ENCODE peak calls at places on chromosomes 13 and 19, in five cellular contexts. F is mammary epithelial cell, Z is astrocyte, Q is IMR-90, O is neuronal stem cell. V is an unnamed sample.

GRCh38 chr13:28535734-28536133 is 40.8 kb upstream of the FLT1 start:
- DNase-seq in F (no peak), Z (no peak), Q (no peak), O (no peak), V (no peak)

GRCh38 chr13:45728759-45729158 is 26.6 kb downstream of the CBY2 start:
- DNase-seq in F (no peak), Z (no peak), Q (no peak), O (no peak), V (peak)

GRCh38 chr19:3785464-3785937 is 680 bp downstream of the MATK start:
- DNase-seq in F (no peak), Z (no peak), Q (no peak), O (no peak), V (peak)

GRCh38 chr13:35855531-35856019 is 275.6 kb downstream of the DCLK1 start:
- DNase-seq in F (peak), Z (peak), Q (no peak), O (peak), V (peak)

GRCh38 chr13:39481493-39481892 is 121.5 kb downstream of the LHFPL6 start:
- DNase-seq in F (no peak), Z (no peak), Q (no peak), O (no peak), V (no peak)

GRCh38 chr19:51325161-51325979 is 13.9 kb downstream of the IGLON5 start:
- DNase-seq in F (no peak), Z (no peak), Q (no peak), O (no peak), V (no peak)

GRCh38 chr19:726993-727956 is 18.5 kb downstream of the PALM start:
- DNase-seq in F (no peak), Z (no peak), Q (no peak), O (no peak), V (no peak)

GRCh38 chr13:98921786-98922185 is 56.1 kb downstream of the DOCK9 start:
- DNase-seq in F (no peak), Z (no peak), Q (no peak), O (no peak), V (no peak)

GRCh38 chr13:90956036-90956435 is 391.5 kb upstream of the MIR17HG start:
- DNase-seq in F (no peak), Z (no peak), Q (no peak), O (no peak), V (no peak)

GRCh38 chr19:2524840-2525723 is 49.2 kb downstream of the GADD45B start:
- DNase-seq in F (peak), Z (peak), Q (peak), O (no peak), V (no peak)

GRCh38 chr13:113095146-113096051 is 10.2 kb upstream of the F7 start:
- DNase-seq in F (no peak), Z (no peak), Q (no peak), O (no peak), V (no peak)

GRCh38 chr19:43636121-43636683 is 3.4 kb downstream of the CADM4 start:
- DNase-seq in F (no peak), Z (peak), Q (no peak), O (peak), V (peak)

GRCh38 chr19:38635483-38636399 is 11.7 kb upstream of the ACTN4 start:
- DNase-seq in F (no peak), Z (no peak), Q (no peak), O (no peak), V (no peak)

GRCh38 chr19:22608441-22608840 is 25.7 kb upstream of the ZNF492 start:
- DNase-seq in F (no peak), Z (no peak), Q (no peak), O (no peak), V (no peak)

GRCh38 chr19:38711726-38712153 is 32.5 kb downstream of the CAPN12 start:
- DNase-seq in F (peak), Z (peak), Q (peak), O (no peak), V (no peak)

GRCh38 chr19:17214531-17215124 is 529 bp upstream of the USE1 start:
- DNase-seq in F (no peak), Z (no peak), Q (no peak), O (no peak), V (no peak)

GRCh38 chr19:5682293-5682592 is 1.4 kb downstream of the HSD11B1L start:
- DNase-seq in F (no peak), Z (no peak), Q (no peak), O (no peak), V (no peak)

GRCh38 chr13:25971499-25972145 is 80.2 kb downstream of the SHISA2 start:
- DNase-seq in F (no peak), Z (no peak), Q (no peak), O (no peak), V (peak)

GRCh38 chr19:55373993-55374757 is 2.5 kb upstream of the TMEM190 start:
- DNase-seq in F (no peak), Z (no peak), Q (peak), O (no peak), V (peak)

GRCh38 chr19:18419195-18419698 is at the start of gene SSBP4:
- DNase-seq in F (peak), Z (peak), Q (peak), O (peak), V (peak)

GRCh38 chr13:46179576-46180368 is 2.2 kb downstream of the LCP1 start:
- DNase-seq in F (no peak), Z (no peak), Q (no peak), O (no peak), V (no peak)

GRCh38 chr19:52028027-52028779 is at the start of gene ZNF614:
- DNase-seq in F (peak), Z (peak), Q (peak), O (peak), V (peak)

GRCh38 chr19:4369109-4369887 is 25.9 kb downstream of the MPND start:
- DNase-seq in F (peak), Z (no peak), Q (no peak), O (no peak), V (peak)

GRCh38 chr19:38265213-38265861 is 964 bp downstream of the SPINT2 start:
- DNase-seq in F (peak), Z (no peak), Q (no peak), O (no peak), V (no peak)

GRCh38 chr13:108827637-108828036 is 198.2 kb downstream of the MYO16 start:
- DNase-seq in F (peak), Z (no peak), Q (no peak), O (no peak), V (no peak)

GRCh38 chr13:107581009-107581408 is 634.3 kb downstream of the LIG4 start:
- DNase-seq in F (no peak), Z (no peak), Q (no peak), O (no peak), V (peak)

GRCh38 chr19:5624154-5624663 is 1.3 kb downstream of the SAFB start:
- DNase-seq in F (no peak), Z (peak), Q (peak), O (no peak), V (peak)

GRCh38 chr19:19342086-19343015 is 21.7 kb downstream of the MAU2 start:
- DNase-seq in F (peak), Z (no peak), Q (peak), O (peak), V (peak)

GRCh38 chr19:47608074-47608907 is 643 bp upstream of the BICRA start:
- DNase-seq in F (peak), Z (peak), Q (peak), O (peak), V (peak)
- H2AFZ ChIP-seq in F (peak), Z (peak), Q (peak), O (peak), V (peak)

GRCh38 chr13:86185636-86186035 is 386.4 kb upstream of the SLITRK6 start:
- DNase-seq in F (no peak), Z (no peak), Q (no peak), O (no peak), V (peak)
- H2AFZ ChIP-seq in F (no peak), Z (no peak), Q (no peak), O (peak), V (peak)

GRCh38 chr19:14031719-14032480 is at the start of gene IL27RA:
- DNase-seq in F (peak), Z (peak), Q (peak), O (peak), V (peak)
- H2AFZ ChIP-seq in F (peak), Z (peak), Q (peak), O (peak), V (peak)

DNA sequence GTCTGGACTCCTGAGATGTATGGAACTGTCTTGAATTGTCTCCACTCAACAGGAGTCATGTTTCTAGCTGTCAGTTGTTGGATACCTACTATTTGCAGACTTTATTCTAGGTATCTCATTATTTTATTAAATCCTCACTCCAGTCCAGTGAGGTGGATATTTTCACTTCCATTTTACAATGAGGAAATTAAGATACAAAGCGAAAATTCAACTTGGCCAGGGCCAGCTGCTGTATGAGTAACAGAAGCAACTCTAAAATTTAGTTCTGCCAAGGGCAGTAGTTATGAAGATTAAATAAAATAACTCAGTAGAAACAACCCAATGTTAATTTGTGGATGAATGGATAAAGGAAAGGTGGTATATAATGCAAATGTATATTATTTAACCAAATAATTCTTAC is 12.6 kb upstream of the NDFIP2 start:
- DNase-seq in F (no peak), Z (no peak), Q (no peak), O (no peak), V (no peak)
- H2AFZ ChIP-seq in F (no peak), Z (no peak), Q (no peak), O (no peak), V (no peak)

DNA sequence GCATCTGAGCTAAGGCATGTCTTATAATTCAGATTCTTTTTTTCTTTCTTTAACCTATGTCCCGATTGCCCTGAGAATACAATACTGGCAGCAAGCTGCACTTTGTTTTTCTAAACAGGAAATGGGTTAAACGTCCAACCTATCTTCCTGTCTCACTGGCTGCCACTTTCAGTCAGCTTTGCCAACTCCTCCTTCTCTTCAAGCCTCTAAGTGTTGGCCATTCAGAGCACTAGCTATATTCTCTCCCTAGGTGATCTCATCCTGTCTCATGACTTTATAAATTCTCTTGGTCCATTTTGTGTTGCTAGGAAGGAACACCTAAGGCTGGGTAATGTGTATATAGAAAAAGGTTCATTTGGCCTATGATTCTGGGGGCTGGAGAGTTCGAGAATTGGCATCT is 109.5 kb upstream of the TSC22D1 start:
- DNase-seq in F (peak), Z (no peak), Q (no peak), O (no peak), V (no peak)
- H2AFZ ChIP-seq in F (peak), Z (no peak), Q (no peak), O (no peak), V (no peak)

DNA sequence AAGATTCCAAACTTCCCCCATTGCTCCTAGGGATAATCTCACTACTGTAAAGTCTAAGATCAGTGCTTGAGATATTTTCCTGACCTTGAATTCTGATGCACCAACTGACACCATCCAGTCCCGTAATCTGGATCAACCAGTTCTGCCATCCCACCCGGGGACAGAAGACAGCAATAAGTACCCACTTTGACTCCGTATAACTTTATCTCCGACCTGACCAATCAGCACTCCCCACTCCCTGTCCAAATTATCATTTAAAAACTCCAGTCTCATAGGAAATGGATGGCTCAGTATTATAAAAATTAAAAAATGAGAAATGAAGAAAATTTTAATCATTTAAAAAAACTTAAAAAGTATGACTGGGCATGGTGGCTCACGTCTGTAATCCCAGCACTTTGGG is 61.4 kb upstream of the ABCC4 start:
- DNase-seq in F (no peak), Z (no peak), Q (no peak), O (no peak), V (no peak)
- H2AFZ ChIP-seq in F (no peak), Z (no peak), Q (no peak), O (no peak), V (no peak)

V was measured in neural progenitor cell.